ENCODE peak calls at places on chromosomes 16 and 17, in ten cellular contexts. K is endothelial cell of umbilical vein, E is IMR-90, D is adipocyte, S is mammary epithelial cell, Q is K562, X is endodermal cell, I is neural progenitor cell, R is H1, A is SK-N-SH. P is an unnamed sample. For H3K4me1, the result is how much of the 10 kb centered on the place peaks cover.

GRCh38 chr17:32497431-32498205 is 10.8 kb downstream of the CDK5R1 start:
- DNase-seq in A (no peak), D (no peak), K (no peak), S (no peak), R (no peak), I (no peak), E (no peak), X (peak), Q (no peak), P (peak)

GRCh38 chr17:14604920-14605599 is 304.2 kb downstream of the HS3ST3B1 start:
- DNase-seq in R (no peak), E (no peak), I (no peak), K (no peak), S (no peak), X (no peak), Q (no peak), A (no peak), D (no peak), P (no peak)

GRCh38 chr17:50265690-50266306 is 8.5 kb upstream of the TMEM92 start:
- DNase-seq in D (peak), A (peak), X (peak), E (no peak), R (no peak), Q (no peak), I (no peak), S (no peak), K (no peak), P (no peak)

GRCh38 chr17:81200695-81201580 is 21.8 kb downstream of the CEP131 start:
- DNase-seq in Q (peak), R (no peak), X (peak), A (peak), S (peak), K (peak), I (peak), D (peak), E (peak), P (peak)

GRCh38 chr16:6684076-6684673 is 648.5 kb upstream of the RBFOX1 start:
- DNase-seq in S (peak), A (peak), Q (peak), I (peak), E (no peak), X (peak), K (no peak), D (peak), R (peak), P (peak)

GRCh38 chr17:82868715-82869131 is 28.9 kb upstream of the ZNF750 start:
- DNase-seq in X (no peak), K (no peak), D (no peak), S (no peak), I (no peak), Q (peak), E (no peak), R (no peak), A (no peak), P (no peak)

GRCh38 chr17:15891348-15891747 is 53.6 kb upstream of the ADORA2B start:
- DNase-seq in I (no peak), K (no peak), E (peak), S (no peak), A (no peak), R (no peak), X (no peak), D (no peak), Q (no peak), P (no peak)

GRCh38 chr16:49281843-49282642 is 405 bp upstream of the CBLN1 start:
- DNase-seq in A (peak), D (peak), S (peak), X (peak), E (peak), Q (peak), I (peak), K (peak), R (peak), P (peak)

GRCh38 chr16:48182979-48183537 is 27.3 kb upstream of the ABCC12 start:
- DNase-seq in K (no peak), E (no peak), A (no peak), R (no peak), S (no peak), X (no peak), Q (no peak), I (no peak), D (no peak), P (no peak)

GRCh38 chr16:88614818-88615580 is 23.4 kb upstream of the IL17C start:
- DNase-seq in I (no peak), K (no peak), A (no peak), D (no peak), Q (no peak), S (no peak), E (no peak), X (no peak), R (no peak), P (no peak)

GRCh38 chr17:66214893-66215528 is 14.2 kb downstream of the APOH start:
- DNase-seq in A (no peak), X (no peak), S (no peak), R (no peak), K (no peak), D (no peak), I (no peak), E (no peak), Q (no peak), P (no peak)

GRCh38 chr17:55117063-55117611 is 147.6 kb upstream of the HLF start:
- DNase-seq in R (no peak), X (no peak), I (no peak), E (no peak), A (no peak), S (no peak), Q (no peak), D (no peak), K (peak), P (no peak)

GRCh38 chr16:79369796-79370195 is 230.7 kb downstream of the MAF start:
- DNase-seq in R (no peak), E (no peak), X (no peak), D (no peak), A (no peak), Q (no peak), S (no peak), I (no peak), K (no peak), P (no peak)

GRCh38 chr16:20175358-20175757 is 101.7 kb upstream of the GPR139 start:
- DNase-seq in K (no peak), A (no peak), E (no peak), R (no peak), I (no peak), S (no peak), D (no peak), Q (no peak), X (no peak), P (no peak)

GRCh38 chr16:70429888-70430666 is 8.8 kb downstream of the ST3GAL2 start:
- DNase-seq in X (no peak), S (no peak), Q (peak), R (no peak), K (no peak), D (no peak), E (no peak), I (no peak), A (no peak), P (no peak)

GRCh38 chr17:42783062-42783777 is 2.8 kb downstream of the WNK4 start:
- DNase-seq in E (peak), X (peak), R (no peak), I (no peak), D (peak), S (peak), A (no peak), K (peak), Q (no peak), P (peak)

GRCh38 chr16:8854298-8854948 is 14.4 kb downstream of the CARHSP1 start:
- DNase-seq in D (no peak), A (no peak), E (no peak), K (no peak), X (no peak), I (no peak), Q (no peak), S (no peak), R (no peak), P (no peak)

GRCh38 chr17:53630115-53630514 is 192.6 kb upstream of the KIF2B start:
- DNase-seq in E (no peak), X (peak), A (no peak), R (no peak), S (no peak), K (no peak), D (no peak), I (peak), Q (no peak), P (no peak)

GRCh38 chr16:4200000-4200780 is 41.7 kb downstream of the SRL start:
- DNase-seq in D (peak), S (peak), X (peak), I (peak), E (peak), Q (peak), K (peak), A (peak), R (peak), P (peak)

GRCh38 chr16:73166394-73166971 is 118.6 kb upstream of the ZFHX3 start:
- DNase-seq in S (no peak), Q (no peak), K (no peak), D (peak), R (no peak), A (no peak), E (no peak), I (peak), X (no peak), P (no peak)

GRCh38 chr17:36980281-36980761 is 31.6 kb downstream of the AATF start:
- DNase-seq in I (peak), X (no peak), D (peak), S (no peak), R (no peak), E (peak), Q (peak), K (peak), A (no peak), P (peak)

GRCh38 chr16:68762996-68763756 is 26.1 kb downstream of the CDH1 start:
- DNase-seq in I (peak), X (peak), E (no peak), Q (no peak), R (peak), A (no peak), K (no peak), D (peak), S (no peak), P (no peak)

GRCh38 chr16:546909-547770 is 13.1 kb upstream of the PRR35 start:
- DNase-seq in Q (peak), R (peak), K (peak), A (peak), X (peak), E (peak), S (peak), I (peak), D (no peak), P (no peak)

GRCh38 chr16:27291106-27291505 is 22.5 kb upstream of the NSMCE1 start:
- DNase-seq in A (no peak), K (no peak), Q (no peak), E (no peak), I (no peak), S (no peak), D (no peak), R (no peak), X (no peak), P (no peak)

GRCh38 chr17:5019475-5019956 is 15.7 kb downstream of the SLC52A1 start:
- DNase-seq in S (no peak), R (no peak), K (no peak), Q (peak), A (peak), D (no peak), E (peak), I (peak), X (peak), P (peak)

GRCh38 chr17:19376799-19377198 is 1.5 kb upstream of the MAPK7 start:
- DNase-seq in D (no peak), X (peak), Q (peak), S (peak), A (no peak), I (no peak), R (no peak), K (no peak), E (no peak), P (peak)

GRCh38 chr16:10668322-10669045 is 26.2 kb downstream of the TEKT5 start:
- DNase-seq in E (peak), I (peak), S (no peak), Q (peak), A (peak), K (peak), D (peak), X (peak), R (peak), P (peak)

GRCh38 chr17:81712468-81713003 is 452 bp downstream of the SLC25A10 start:
- DNase-seq in Q (peak), X (peak), A (peak), E (no peak), K (no peak), I (peak), D (peak), R (no peak), S (peak), P (peak)

GRCh38 chr17:30548189-30548588 is 71.0 kb downstream of the GOSR1 start:
- DNase-seq in D (no peak), S (no peak), I (no peak), A (no peak), R (peak), Q (no peak), K (no peak), X (peak), E (no peak), P (no peak)
- H3K4me1 ChIP-seq in D (under half), S (under half), I (under half), A (under half), R (under half), Q (under half), K (under half), X (under half), E (under half), P (under half)

GRCh38 chr17:31434404-31435050 is 43.1 kb downstream of the RAB11FIP4 start:
- DNase-seq in X (no peak), K (no peak), I (no peak), Q (peak), E (no peak), S (no peak), D (no peak), R (no peak), A (no peak), P (no peak)

GRCh38 chr17:31433811-31434210 is 42.3 kb downstream of the RAB11FIP4 start:
- DNase-seq in A (no peak), I (no peak), E (no peak), Q (no peak), X (no peak), K (no peak), R (no peak), S (no peak), D (no peak), P (no peak)

GRCh38 chr17:31433091-31433790 is 41.8 kb downstream of the RAB11FIP4 start:
- DNase-seq in K (peak), Q (no peak), X (no peak), E (no peak), S (no peak), R (no peak), D (no peak), I (no peak), A (no peak), P (no peak)

GRCh38 chr17:31431098-31431794 is 39.8 kb downstream of the RAB11FIP4 start:
- DNase-seq in X (peak), A (no peak), Q (no peak), D (no peak), E (no peak), R (no peak), I (no peak), S (no peak), K (no peak), P (no peak)

GRCh38 chr17:31431795-31432658 is 40.6 kb downstream of the RAB11FIP4 start:
- DNase-seq in Q (no peak), E (no peak), X (peak), K (no peak), D (no peak), I (peak), S (no peak), A (no peak), R (no peak), P (no peak)
- H3K4me3 ChIP-seq in Q (no peak), E (no peak), X (no peak), K (no peak), D (no peak), I (peak), S (no peak), A (no peak), R (no peak), P (no peak)

GRCh38 chr16:11799017-11799381 is 1.9 kb upstream of the ZC3H7A start:
- DNase-seq in D (no peak), X (no peak), E (no peak), K (no peak), R (no peak), Q (no peak), S (no peak), I (no peak), A (no peak), P (no peak)
- H3K9ac ChIP-seq in D (peak), X (no peak), E (no peak), K (no peak), R (no peak), Q (peak), S (no peak), I (no peak), A (no peak), P (no peak)

DNA sequence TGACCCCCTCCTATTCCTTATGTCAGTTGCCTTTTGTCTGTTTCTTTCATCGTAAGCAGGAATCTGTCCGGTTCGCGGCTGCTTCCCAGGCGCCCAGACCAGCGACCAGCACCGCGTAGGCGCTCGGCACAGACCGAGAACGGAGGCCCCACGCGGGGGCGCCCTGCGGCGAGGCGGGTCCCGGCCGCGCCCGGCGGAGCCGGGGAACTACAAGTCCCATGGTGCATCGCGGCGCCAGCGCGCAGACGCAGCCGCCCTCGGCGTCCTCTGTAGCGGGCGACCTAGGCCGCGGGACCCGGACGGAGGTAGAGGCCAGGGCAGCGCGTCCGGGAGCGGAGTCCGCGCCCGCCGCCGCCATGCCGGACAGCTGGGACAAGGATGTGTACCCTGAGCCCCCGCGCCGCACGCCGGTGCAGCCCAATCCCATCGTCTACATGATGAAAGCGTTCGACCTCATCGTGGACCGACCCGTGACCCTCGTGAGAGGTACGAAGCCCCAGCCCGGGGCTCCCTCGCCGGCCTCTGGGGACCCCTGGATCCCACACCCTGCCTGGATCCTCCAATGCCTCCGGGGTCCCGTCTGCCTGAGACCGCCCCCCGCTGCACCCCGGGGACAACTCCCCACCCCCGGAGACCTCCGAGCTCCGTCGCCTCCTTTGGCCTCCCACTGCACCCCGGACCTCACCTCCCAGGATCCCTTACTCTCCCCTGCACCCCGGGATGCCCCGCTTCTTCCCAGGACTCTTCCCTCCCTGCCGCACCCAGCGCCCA is at the start of gene NDUFB10:
- DNase-seq in I (peak), D (peak), Q (peak), E (peak), X (peak), K (peak), R (peak), A (peak), S (peak), P (peak)
- H3K4me1 ChIP-seq in I (under half), D (under half), Q (under half), E (under half), X (under half), K (under half), R (under half), A (under half), S (under half), P (under half)

GRCh38 chr17:28552201-28552999 is at the start of gene UNC119:
- DNase-seq in X (peak), R (peak), S (peak), Q (peak), A (peak), D (peak), K (peak), E (peak), I (peak), P (peak)
- H3K4me3 ChIP-seq in X (peak), R (peak), S (peak), Q (peak), A (peak), D (peak), K (peak), E (peak), I (peak), P (peak)